ENCODE peak calls at places on chromosomes 12 and 14, in ten cellular contexts. P is left ventricle myocardium inferior; H is breast epithelium; N is HepG2; A is tibial nerve; F is CD8-positive, alpha-beta memory T cell; J is pancreas; M is GM23248; X is H9; B is CD4-positive, alpha-beta memory T cell. V is an unnamed sample.

GRCh38 chr12:109271418-109271817 is 37.7 kb downstream of the FOXN4 start:
- DNase-seq in F (no peak), M (no peak), N (no peak), X (no peak), A (no peak), H (no peak), J (no peak), B (no peak), P (no peak), V (no peak)

GRCh38 chr14:32933623-32933942 is 5.1 kb upstream of the NPAS3 start:
- DNase-seq in A (no peak), P (no peak), J (no peak), N (no peak), X (no peak), B (no peak), F (no peak), H (no peak), M (peak; percentile 68), V (no peak)

GRCh38 chr12:13227191-13227590 is 30.7 kb downstream of the EMP1 start:
- DNase-seq in N (no peak), J (no peak), P (no peak), M (no peak), B (no peak), F (no peak), A (no peak), X (no peak), H (no peak), V (no peak)

GRCh38 chr14:62763951-62764350 is 281.3 kb downstream of the KCNH5 start:
- DNase-seq in J (no peak), N (no peak), A (no peak), X (no peak), B (no peak), H (no peak), P (no peak), F (no peak), M (no peak), V (no peak)

GRCh38 chr12:116533343-116534248 is 25.6 kb upstream of the MAP1LC3B2 start:
- DNase-seq in N (no peak), F (peak; percentile 62), A (peak; percentile 68), P (peak; percentile 71), M (peak; percentile 78), B (peak; percentile 57), H (peak; percentile 79), X (peak; percentile 95), J (peak; percentile 82), V (peak; percentile 62)

GRCh38 chr14:50342211-50343080 is 30.3 kb downstream of the DMAC2L start:
- DNase-seq in X (peak; percentile 55), A (peak; percentile 59), N (peak; percentile 66), M (peak; percentile 76), F (no peak), H (peak; percentile 57), J (peak; percentile 51), B (no peak), P (peak; percentile 51), V (no peak)

GRCh38 chr12:49698619-49699545 is 8.3 kb downstream of the FMNL3 start:
- DNase-seq in N (no peak), F (peak; percentile 12), B (peak; percentile 55), A (no peak), M (peak; percentile 78), H (no peak), X (peak; percentile 88), P (peak; percentile 40), J (no peak), V (no peak)

GRCh38 chr12:1618489-1618888 is 10.5 kb upstream of the WNT5B start:
- DNase-seq in N (no peak), F (no peak), M (no peak), J (no peak), P (no peak), B (no peak), H (no peak), A (no peak), X (no peak), V (no peak)

GRCh38 chr14:54808326-54809161 is 94.1 kb downstream of the GCH1 start:
- DNase-seq in F (no peak), B (no peak), N (no peak), P (no peak), X (no peak), A (no peak), H (no peak), M (no peak), J (no peak), V (no peak)

GRCh38 chr12:1920971-1921370 is 2.5 kb upstream of the CACNA2D4 start:
- DNase-seq in H (no peak), X (peak; percentile 31), B (no peak), J (no peak), N (no peak), F (no peak), P (no peak), A (no peak), M (no peak), V (no peak)

GRCh38 chr12:83031301-83031700 is 344.6 kb downstream of the TMTC2 start:
- DNase-seq in N (no peak), H (no peak), P (no peak), J (no peak), B (no peak), A (no peak), F (no peak), X (no peak), M (no peak), V (no peak)

GRCh38 chr12:65878540-65878939 is 54.3 kb downstream of the HMGA2 start:
- DNase-seq in J (no peak), X (no peak), P (no peak), B (no peak), N (no peak), H (no peak), F (no peak), A (no peak), M (peak; percentile 41), V (no peak)

GRCh38 chr14:97281741-97282140 is 484.6 kb downstream of the VRK1 start:
- DNase-seq in J (no peak), P (no peak), F (no peak), N (no peak), X (no peak), M (no peak), B (no peak), H (no peak), A (no peak), V (no peak)

GRCh38 chr12:19462441-19462840 is 23.1 kb downstream of the AEBP2 start:
- DNase-seq in J (no peak), H (no peak), M (no peak), X (no peak), F (no peak), B (no peak), N (no peak), P (no peak), A (no peak), V (no peak)

DNA sequence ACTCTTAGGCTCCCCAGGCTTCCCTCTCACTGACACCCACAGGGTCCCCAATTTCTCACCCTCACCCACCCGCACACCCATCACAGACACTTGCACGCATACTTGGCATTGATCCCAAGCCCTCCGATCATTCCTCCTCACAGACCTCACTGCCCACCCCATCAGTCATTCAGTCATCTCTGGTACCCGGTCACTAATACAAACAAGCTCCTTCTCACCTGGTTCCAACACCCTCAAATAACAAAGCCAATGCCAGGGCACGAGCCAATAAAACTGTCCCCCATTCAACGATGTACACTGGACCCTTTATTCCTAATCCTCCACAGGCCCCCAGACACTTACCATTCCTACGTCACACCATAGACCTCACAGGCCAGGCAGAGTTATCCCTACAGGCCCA is 2.3 kb downstream of the ZNF605 start:
- DNase-seq in P (no peak), M (no peak), N (no peak), H (no peak), F (no peak), B (no peak), A (no peak), X (no peak), J (no peak), V (no peak)
- H3K9me3 ChIP-seq in P (peaks cover 51% of the 10 kb centered on the region), M (no peaks in the 10 kb centered on the region), N (peaks cover 60% of the 10 kb centered on the region), H (peaks cover 53% of the 10 kb centered on the region), F (no peaks in the 10 kb centered on the region), B (peaks cover 3% of the 10 kb centered on the region), A (peaks cover 8% of the 10 kb centered on the region), X (peaks cover 32% of the 10 kb centered on the region), J (no peaks in the 10 kb centered on the region), V (no peaks in the 10 kb centered on the region)

GRCh38 chr14:56633544-56633943 is 53.9 kb downstream of the TMEM260 start:
- DNase-seq in F (no peak), M (peak; percentile 6), H (no peak), X (no peak), P (no peak), J (no peak), N (no peak), A (no peak), B (no peak), V (no peak)
- H3K9me3 ChIP-seq in F (no peaks in the 10 kb centered on the region), M (no peaks in the 10 kb centered on the region), H (peaks cover 16% of the 10 kb centered on the region), X (peaks cover 3% of the 10 kb centered on the region), P (peaks cover 22% of the 10 kb centered on the region), J (no peaks in the 10 kb centered on the region), N (no peaks in the 10 kb centered on the region), A (no peaks in the 10 kb centered on the region), B (no peaks in the 10 kb centered on the region), V (peaks cover 8% of the 10 kb centered on the region)

DNA sequence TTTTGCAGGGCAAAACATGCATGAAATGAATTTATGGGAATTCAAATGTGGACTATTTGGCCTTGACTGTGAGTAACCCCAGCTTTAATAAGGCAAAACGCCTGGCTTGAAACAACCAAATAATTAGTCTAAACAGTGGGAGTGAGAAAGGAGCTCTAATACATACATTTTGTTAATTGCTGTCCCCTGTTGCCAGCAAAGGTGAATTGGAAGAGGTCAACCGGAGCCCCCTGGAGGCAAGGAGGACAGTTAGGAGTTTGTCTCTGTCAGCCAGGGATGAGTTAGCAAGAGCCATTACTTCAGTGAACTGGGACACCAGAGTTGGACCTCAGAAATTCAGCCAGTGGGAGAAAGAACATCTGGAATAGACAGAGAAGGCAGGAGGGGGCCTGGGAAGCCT is 17.4 kb downstream of the KRT76 start:
- DNase-seq in H (no peak), X (no peak), B (no peak), A (no peak), P (no peak), N (no peak), J (no peak), M (no peak), F (no peak), V (no peak)
- H3K9me3 ChIP-seq in H (peaks cover 15% of the 10 kb centered on the region), X (no peaks in the 10 kb centered on the region), B (no peaks in the 10 kb centered on the region), A (no peaks in the 10 kb centered on the region), P (peaks cover 34% of the 10 kb centered on the region), N (no peaks in the 10 kb centered on the region), J (no peaks in the 10 kb centered on the region), M (no peaks in the 10 kb centered on the region), F (no peaks in the 10 kb centered on the region), V (no peaks in the 10 kb centered on the region)

DNA sequence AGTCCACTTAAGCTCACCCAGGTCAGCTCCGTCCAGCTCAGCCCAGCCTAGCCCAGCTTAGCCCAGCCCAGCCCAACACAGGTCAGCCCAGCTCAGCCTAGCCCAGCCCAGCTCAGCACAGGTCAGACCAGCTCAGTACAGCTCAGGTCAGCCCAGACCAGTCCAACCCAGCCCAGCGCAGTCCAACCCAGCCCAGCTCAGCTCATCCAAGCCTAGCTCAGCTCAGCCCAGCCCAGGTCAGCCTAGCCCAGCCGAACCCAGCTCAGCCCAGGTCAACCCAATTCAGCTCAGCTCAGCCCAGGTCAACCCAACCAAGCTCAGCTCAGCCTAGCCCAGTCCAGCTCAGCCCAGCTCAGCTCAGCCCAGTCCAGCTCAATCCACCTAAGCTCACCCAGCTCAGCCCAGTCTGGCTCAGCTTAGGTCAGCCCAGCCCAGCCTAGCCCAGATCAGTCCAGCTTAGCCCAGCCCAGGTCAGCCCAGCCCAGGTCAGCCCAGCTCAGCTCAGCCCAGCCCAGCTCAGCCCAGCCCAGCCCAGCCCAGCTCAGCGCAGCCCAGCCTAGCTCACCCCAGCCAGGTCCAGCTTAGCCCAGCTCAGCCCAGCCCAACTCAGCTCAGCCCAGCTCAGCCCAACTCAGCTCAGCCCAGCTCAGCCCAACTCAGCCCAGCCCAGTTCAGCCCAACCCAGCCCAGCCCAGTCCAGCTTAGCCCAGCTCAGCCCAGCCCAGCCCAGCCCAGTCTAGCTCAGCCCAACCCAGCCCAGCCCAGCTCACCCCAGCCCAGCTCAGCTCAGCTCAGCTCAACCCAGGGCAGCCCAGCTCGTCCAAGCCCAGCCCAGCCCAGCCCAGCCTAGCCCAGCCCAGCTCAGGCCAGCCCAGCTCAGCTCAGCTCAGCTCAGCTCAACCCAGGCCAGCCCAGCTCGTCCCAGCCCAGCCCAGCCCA is 184.0 kb downstream of the TMEM121 start:
- DNase-seq in B (no peak), X (no peak), A (no peak), P (no peak), M (no peak), H (no peak), N (no peak), J (no peak), F (no peak), V (no peak)
- H3K9me3 ChIP-seq in B (no peaks in the 10 kb centered on the region), X (peaks cover 48% of the 10 kb centered on the region), A (no peaks in the 10 kb centered on the region), P (no peaks in the 10 kb centered on the region), M (no peaks in the 10 kb centered on the region), H (no peaks in the 10 kb centered on the region), N (no peaks in the 10 kb centered on the region), J (no peaks in the 10 kb centered on the region), F (no peaks in the 10 kb centered on the region), V (no peaks in the 10 kb centered on the region)

V was measured in T-helper 17 cell.